ENCODE peak calls at places on chromosome X, in eight cellular contexts. U is suprapubic skin, O is upper lobe of right lung, K is left ventricle myocardium inferior, F is PC-9, B is HCT116, G is fibroblast of lung, Q is brain microvascular endothelial cell. L is an unnamed sample.

GRCh38 chrX:39837688-39838087 is 260.1 kb downstream of the BCOR start:
- DNase-seq in G (no peak), B (no peak), K (no peak), Q (no peak), F (no peak), U (no peak), O (no peak), L (no peak)

GRCh38 chrX:38561951-38562719 is 793 bp downstream of the TSPAN7 start:
- DNase-seq in O (peak), U (peak), G (no peak), B (no peak), K (peak), Q (no peak), F (no peak), L (no peak)

GRCh38 chrX:74781507-74782034 is 143.7 kb downstream of the NEXMIF start:
- DNase-seq in Q (no peak), B (no peak), O (no peak), G (no peak), U (no peak), K (no peak), F (no peak), L (no peak)

GRCh38 chrX:51569561-51569960 is 49.2 kb downstream of the CENPVL3 start:
- DNase-seq in B (no peak), F (no peak), G (no peak), K (no peak), O (no peak), U (no peak), Q (no peak), L (no peak)

GRCh38 chrX:48806088-48806487 is 4.2 kb downstream of the HDAC6 start:
- DNase-seq in K (no peak), G (no peak), B (no peak), O (no peak), U (peak), Q (no peak), F (no peak), L (no peak)

GRCh38 chrX:137234651-137235402 is 201.0 kb upstream of the GPR101 start:
- DNase-seq in B (no peak), O (no peak), K (no peak), F (no peak), G (no peak), Q (no peak), U (no peak), L (no peak)

GRCh38 chrX:24260827-24261550 is 52.9 kb downstream of the SUPT20HL2 start:
- DNase-seq in G (peak), B (no peak), Q (peak), U (no peak), O (no peak), K (no peak), F (no peak), L (no peak)

GRCh38 chrX:1430451-1430850 is 22.3 kb downstream of the ASMTL start:
- DNase-seq in K (no peak), Q (no peak), B (no peak), O (no peak), F (no peak), U (peak), G (no peak), L (no peak)

GRCh38 chrX:49230500-49231232 is 2.5 kb downstream of the CACNA1F start:
- DNase-seq in B (no peak), Q (no peak), O (peak), F (peak), G (no peak), U (no peak), K (peak), L (no peak)

GRCh38 chrX:69025802-69026301 is 139.4 kb downstream of the PJA1 start:
- DNase-seq in G (peak), K (no peak), Q (peak), B (no peak), F (peak), O (no peak), U (no peak), L (no peak)

GRCh38 chrX:41596586-41596985 is 92.2 kb upstream of the GPR34 start:
- DNase-seq in F (no peak), K (no peak), U (no peak), Q (peak), G (peak), B (no peak), O (no peak), L (no peak)

GRCh38 chrX:26651755-26652154 is 435.8 kb downstream of the MAGEB5 start:
- DNase-seq in U (no peak), O (no peak), Q (no peak), G (no peak), F (no peak), K (no peak), B (no peak), L (no peak)

GRCh38 chrX:26653050-26653449 is 437.1 kb downstream of the MAGEB5 start:
- DNase-seq in K (no peak), F (no peak), Q (no peak), B (no peak), U (no peak), O (no peak), G (no peak), L (no peak)

GRCh38 chrX:26649534-26649933 is 433.6 kb downstream of the MAGEB5 start:
- DNase-seq in B (peak), K (no peak), U (no peak), O (no peak), G (peak), Q (peak), F (no peak), L (no peak)
- TF ChIP-seq CTCF in B (peak), K (peak), U (no peak), O (peak), G (peak), Q (peak), F (peak), L (no peak)

GRCh38 chrX:123222920-123223319 is 38.8 kb downstream of the GRIA3 start:
- DNase-seq in U (no peak), Q (no peak), F (no peak), K (no peak), B (no peak), O (no peak), G (no peak), L (no peak)
- H3K4me3 ChIP-seq in U (no peak), Q (no peak), F (no peak), K (no peak), B (no peak), O (no peak), G (no peak), L (no peak)

GRCh38 chrX:152895724-152896420 is 2.0 kb upstream of the ZNF185 start:
- DNase-seq in G (no peak), K (no peak), U (peak), F (peak), O (no peak), B (peak), Q (no peak), L (no peak)
- H3K27ac ChIP-seq in G (no peak), K (no peak), U (peak), F (peak), O (no peak), B (no peak), Q (no peak), L (no peak)

DNA sequence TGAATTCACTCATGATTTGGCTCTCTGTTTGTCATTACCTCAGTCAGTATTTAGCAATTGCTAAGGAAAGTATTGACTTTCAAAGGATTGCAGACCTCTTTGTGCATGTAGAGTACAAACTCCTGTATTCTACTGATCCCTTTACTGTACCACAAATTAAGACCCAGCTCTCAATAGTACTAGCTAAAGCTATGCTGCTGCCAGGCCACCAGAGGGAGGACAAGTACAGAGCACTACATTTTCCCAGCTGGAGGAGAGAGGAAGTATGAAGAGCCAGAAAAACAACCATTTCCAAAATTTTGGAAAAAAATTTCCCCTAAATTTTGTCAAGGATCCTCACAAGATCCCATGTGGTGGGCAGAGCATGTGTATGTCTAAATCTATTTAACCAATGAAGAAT is 175.0 kb upstream of the MTMR8 start:
- DNase-seq in O (no peak), B (no peak), K (no peak), U (no peak), G (no peak), F (no peak), Q (no peak), L (no peak)
- TF ChIP-seq CTCF in O (no peak), B (no peak), K (no peak), U (no peak), G (no peak), F (peak), Q (peak), L (no peak)

GRCh38 chrX:131910565-131910964 is 112.5 kb upstream of the STK26 start:
- DNase-seq in U (no peak), K (no peak), Q (no peak), F (no peak), B (no peak), O (no peak), G (no peak), L (no peak)

DNA sequence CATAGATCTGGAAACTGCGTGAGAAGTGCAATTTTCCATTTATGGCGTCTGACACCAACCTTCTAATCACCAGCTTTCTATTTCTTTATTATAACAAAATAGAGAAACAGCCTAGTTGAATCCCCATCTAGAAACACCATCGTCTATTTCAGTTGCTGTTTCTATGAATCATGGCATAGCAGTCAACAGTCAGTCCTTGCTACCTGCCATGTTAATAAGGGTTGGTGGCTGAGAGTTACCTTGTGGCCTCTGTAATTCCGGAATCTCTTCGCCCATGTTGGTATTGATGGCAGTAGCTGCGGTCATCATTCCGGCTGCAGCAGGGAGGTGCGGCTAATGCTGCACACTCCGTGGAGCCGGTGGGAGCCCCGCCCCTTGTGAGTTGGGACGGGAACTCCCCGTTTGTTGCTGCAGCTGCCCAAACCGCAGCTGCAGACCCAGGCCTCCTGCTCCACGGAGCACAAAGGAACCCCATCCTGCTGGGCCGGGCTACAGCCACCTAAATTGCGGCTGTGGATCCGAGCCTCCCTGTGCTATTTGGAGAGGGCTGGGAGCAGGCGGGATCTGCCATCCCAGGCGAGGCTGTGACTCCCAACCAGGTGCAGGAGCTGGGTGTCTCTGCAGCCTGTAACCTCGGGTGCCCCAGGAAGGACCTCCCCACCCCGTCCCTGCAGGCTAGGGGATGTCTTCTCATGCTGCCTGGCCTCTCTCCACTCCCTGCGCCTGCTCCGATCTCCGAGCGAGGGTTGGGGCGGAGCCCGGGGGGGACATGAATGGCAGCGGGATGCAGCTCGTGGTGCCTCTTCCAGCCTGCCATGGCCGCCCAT is 115.4 kb upstream of the STK26 start:
- DNase-seq in G (no peak), Q (no peak), O (no peak), K (no peak), F (no peak), U (no peak), B (no peak), L (no peak)
- H3K4me3 ChIP-seq in G (no peak), Q (no peak), O (no peak), K (no peak), F (no peak), U (no peak), B (no peak), L (no peak)

DNA sequence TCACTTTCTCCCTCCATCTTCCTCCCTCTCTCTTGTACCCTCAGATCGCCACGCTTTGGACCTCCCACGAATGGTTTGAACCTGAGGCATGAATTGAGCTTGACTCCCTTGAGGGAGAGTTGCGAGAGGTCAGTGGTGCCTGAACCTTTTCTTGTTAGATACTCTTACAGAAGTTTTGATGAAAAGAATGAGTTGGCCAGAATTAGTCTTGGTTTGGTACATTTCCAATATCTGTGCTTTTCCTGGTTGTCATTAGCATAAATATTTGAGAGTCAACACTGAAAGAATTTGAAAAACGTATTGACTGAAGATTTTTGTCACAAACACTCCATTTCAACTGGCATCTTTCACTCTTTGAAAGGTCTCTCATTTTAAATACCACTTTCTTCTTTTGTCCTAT is 510.6 kb upstream of the DIPK2B start:
- DNase-seq in G (no peak), O (no peak), K (no peak), U (no peak), Q (no peak), B (no peak), F (peak), L (no peak)
- H3K27ac ChIP-seq in G (peak), O (no peak), K (no peak), U (no peak), Q (peak), B (peak), F (peak), L (no peak)

GRCh38 chrX:104310657-104311056 is 55.9 kb upstream of the ESX1 start:
- DNase-seq in G (no peak), B (no peak), F (no peak), K (no peak), Q (no peak), O (no peak), U (no peak), L (no peak)

GRCh38 chrX:104306180-104306579 is 51.4 kb upstream of the ESX1 start:
- DNase-seq in K (no peak), Q (no peak), F (no peak), U (no peak), O (no peak), G (no peak), B (no peak), L (no peak)

GRCh38 chrX:104309169-104309568 is 54.4 kb upstream of the ESX1 start:
- DNase-seq in U (no peak), Q (no peak), B (no peak), F (no peak), G (no peak), K (no peak), O (no peak), L (no peak)

GRCh38 chrX:104307341-104307740 is 52.6 kb upstream of the ESX1 start:
- DNase-seq in U (no peak), O (no peak), G (no peak), K (no peak), B (no peak), F (no peak), Q (no peak), L (no peak)

GRCh38 chrX:104310084-104310483 is 55.4 kb upstream of the ESX1 start:
- DNase-seq in K (no peak), F (peak), G (peak), O (no peak), B (no peak), U (no peak), Q (peak), L (no peak)
- TF ChIP-seq CTCF in K (no peak), F (peak), G (peak), O (no peak), B (peak), U (no peak), Q (peak), L (no peak)

DNA sequence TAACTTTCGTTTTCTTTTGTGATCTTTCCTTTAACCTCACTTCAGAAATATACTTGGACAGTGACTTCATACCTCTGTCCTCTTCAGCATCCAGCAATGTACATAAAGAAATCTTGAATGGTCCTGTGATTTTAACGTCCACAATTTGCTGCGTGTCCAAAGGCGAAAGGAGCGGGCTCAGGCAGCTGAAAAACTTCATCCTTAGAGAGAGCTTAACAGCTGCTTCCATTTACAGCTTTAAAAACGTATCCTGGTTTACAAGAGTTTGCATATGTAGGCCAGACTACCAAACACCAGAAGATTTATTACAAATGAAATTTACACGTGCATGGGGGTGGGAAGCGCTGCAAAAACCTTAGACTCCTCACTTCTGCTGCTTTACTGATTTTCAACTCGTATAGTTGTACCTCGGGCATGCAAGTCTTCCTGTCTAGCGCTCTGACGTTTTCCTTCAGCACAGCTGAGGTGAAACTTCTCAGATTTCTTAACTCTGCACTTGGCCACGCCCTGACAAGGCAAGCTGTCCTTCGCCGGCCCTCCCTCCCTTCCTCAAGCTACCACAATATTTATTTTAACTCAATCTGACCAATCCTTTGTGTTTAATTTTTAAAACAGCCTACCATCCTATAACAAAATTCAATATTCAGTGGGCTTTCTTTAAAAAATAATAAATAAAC is 406.4 kb downstream of the FAM47A start:
- DNase-seq in O (no peak), B (no peak), Q (peak), F (peak), G (peak), K (no peak), U (no peak), L (no peak)
- H3K4me3 ChIP-seq in O (peak), B (no peak), Q (peak), F (peak), G (peak), K (peak), U (peak), L (peak)

GRCh38 chrX:13469963-13470679 is 99.3 kb upstream of the EGFL6 start:
- DNase-seq in B (no peak), Q (peak), O (no peak), F (peak), K (no peak), U (no peak), G (peak), L (no peak)

GRCh38 chrX:13472975-13473665 is 96.3 kb upstream of the EGFL6 start:
- DNase-seq in O (no peak), B (no peak), K (no peak), U (no peak), G (no peak), F (no peak), Q (no peak), L (no peak)

GRCh38 chrX:13470680-13470967 is 98.8 kb upstream of the EGFL6 start:
- DNase-seq in Q (no peak), F (no peak), U (no peak), O (no peak), K (no peak), B (no peak), G (no peak), L (no peak)

GRCh38 chrX:13473666-13474516 is 95.5 kb upstream of the EGFL6 start:
- DNase-seq in B (no peak), K (no peak), U (no peak), O (no peak), F (no peak), Q (peak), G (peak), L (no peak)

GRCh38 chrX:13471269-13471668 is 98.1 kb upstream of the EGFL6 start:
- DNase-seq in Q (no peak), K (no peak), O (no peak), U (no peak), B (no peak), G (no peak), F (no peak), L (no peak)
- H3K27ac ChIP-seq in Q (no peak), K (no peak), O (no peak), U (no peak), B (no peak), G (peak), F (no peak), L (no peak)

L was measured in coronary artery.